ENCODE peak calls at places on chromosomes 1 and 21, in eight cellular contexts. M is HT-29; R is T-helper 2 cell; J is COR-L47; F is fibroblast of mammary gland; A is stimulated activated naive CD8-positive, alpha-beta T cell treated with anti-CD3 and anti-CD28 coated beads, Interleukin-15, Interleukin-2, amounts not matched to agents 100 U/mL and 50 U/mL, for 24 hours; B is HFF-Myc; D is ovary. Z is an unnamed sample.
A peak's percentile ranks its signal among the peaks of the same experiment; 100 is the strongest.

GRCh38 chr1:223242971-223243370 is 99.9 kb upstream of the TLR5 start:
- DNase-seq in M (no peak), A (no peak), J (no peak), R (no peak), F (no peak), D (no peak), B (no peak), Z (no peak)

GRCh38 chr1:70142120-70142519 is 63.3 kb downstream of the LRRC40 start:
- DNase-seq in D (no peak), F (peak; percentile 58), B (no peak), R (no peak), A (no peak), M (no peak), J (no peak), Z (no peak)

GRCh38 chr21:25496825-25497482 is 110.3 kb downstream of the MRPL39 start:
- DNase-seq in B (no peak), R (no peak), M (no peak), J (no peak), D (no peak), A (no peak), F (peak; percentile 89), Z (no peak)

GRCh38 chr1:232905324-232906034 is 44.9 kb upstream of the NTPCR start:
- DNase-seq in R (no peak), J (no peak), M (no peak), F (peak; percentile 27), B (no peak), A (no peak), D (no peak), Z (no peak)

GRCh38 chr1:203480084-203480483 is 4.5 kb downstream of the PRELP start:
- DNase-seq in M (peak; percentile 17), A (no peak), F (peak; percentile 65), B (no peak), R (no peak), J (no peak), D (no peak), Z (no peak)

GRCh38 chr21:42172596-42173483 is 46.1 kb upstream of the ABCG1 start:
- DNase-seq in M (no peak), A (no peak), J (no peak), F (no peak), D (no peak), R (no peak), B (no peak), Z (no peak)

GRCh38 chr1:182817802-182818201 is 21.3 kb upstream of the DHX9 start:
- DNase-seq in D (no peak), R (no peak), F (no peak), B (no peak), A (no peak), M (no peak), J (no peak), Z (no peak)

GRCh38 chr1:180261524-180262160 is 31.6 kb downstream of the LHX4 start:
- DNase-seq in F (peak; percentile 20), J (no peak), B (no peak), D (no peak), A (no peak), M (no peak), R (no peak), Z (no peak)

GRCh38 chr1:183043872-183044859 is 20.9 kb downstream of the LAMC1 start:
- DNase-seq in M (no peak), J (no peak), D (no peak), R (no peak), A (no peak), F (peak; percentile 88), B (no peak), Z (no peak)

GRCh38 chr1:235952950-235953615 is 86.4 kb upstream of the LYST start:
- DNase-seq in M (no peak), D (no peak), B (no peak), R (no peak), F (no peak), A (peak; percentile 47), J (no peak), Z (no peak)

GRCh38 chr1:31984419-31985347 is 29.0 kb upstream of the KHDRBS1 start:
- DNase-seq in A (peak; percentile 39), M (no peak), F (peak; percentile 53), D (no peak), J (no peak), B (no peak), R (peak; percentile 8), Z (peak; percentile 22)

GRCh38 chr1:201925961-201926585 is 20.3 kb downstream of the LMOD1 start:
- DNase-seq in J (no peak), A (no peak), R (no peak), B (peak; percentile 27), M (no peak), F (no peak), D (no peak), Z (no peak)

GRCh38 chr1:231408528-231409094 is 13.5 kb downstream of the EGLN1 start:
- DNase-seq in B (no peak), D (no peak), R (no peak), J (no peak), F (no peak), M (no peak), A (no peak), Z (no peak)

GRCh38 chr1:4684849-4685248 is 30.4 kb downstream of the AJAP1 start:
- DNase-seq in F (no peak), B (no peak), R (no peak), M (no peak), D (no peak), J (no peak), A (no peak), Z (no peak)

GRCh38 chr1:8167936-8168335 is 141.8 kb upstream of the ERRFI1 start:
- DNase-seq in J (no peak), R (no peak), A (no peak), D (no peak), M (no peak), B (no peak), F (no peak), Z (no peak)

GRCh38 chr1:64080947-64081562 is 122.4 kb upstream of the UBE2U start:
- DNase-seq in J (no peak), A (no peak), F (peak; percentile 53), R (no peak), D (no peak), B (no peak), M (no peak), Z (no peak)

GRCh38 chr1:169999357-169999756 is 75.1 kb downstream of the KIFAP3 start:
- DNase-seq in M (peak; percentile 68), F (peak; percentile 90), D (peak; percentile 16), J (no peak), A (no peak), B (peak; percentile 50), R (no peak), Z (no peak)

GRCh38 chr1:211897011-211897410 is 66.4 kb upstream of the LPGAT1 start:
- DNase-seq in B (no peak), A (no peak), J (peak; percentile 23), M (no peak), D (no peak), F (no peak), R (no peak), Z (no peak)

GRCh38 chr1:42747125-42747524 is 7.1 kb upstream of the CLDN19 start:
- DNase-seq in D (peak; percentile 44), J (no peak), M (peak; percentile 26), B (no peak), R (peak; percentile 28), F (peak; percentile 24), A (peak; percentile 60), Z (peak; percentile 8)

GRCh38 chr1:152774875-152775274 is at the start of gene LCE1F:
- DNase-seq in J (no peak), D (no peak), F (no peak), B (no peak), A (no peak), R (no peak), M (no peak), Z (no peak)

GRCh38 chr1:92909321-92909720 is 51.9 kb downstream of the DIPK1A start:
- DNase-seq in J (no peak), B (peak; percentile 82), M (no peak), F (peak; percentile 98), R (no peak), A (no peak), D (no peak), Z (no peak)

GRCh38 chr1:74771913-74772515 is 39.1 kb downstream of the TYW3 start:
- DNase-seq in B (peak; percentile 21), D (no peak), A (no peak), R (no peak), M (peak; percentile 70), J (peak; percentile 55), F (peak; percentile 57), Z (peak; percentile 39)